ENCODE peak calls at places on chromosomes 6 and 20, in nine cellular contexts. J is NCI-H146; S is pons; G is AG08396; E is effector CD4-positive, alpha-beta T cell; T is NCI-H774; F is T-helper 1 cell; Y is MCF 10A; I is progenitor cell of endocrine pancreas. O is an unnamed sample.

GRCh38 chr6:829646-830045 is 136.7 kb upstream of the EXOC2 start:
- DNase-seq in J (no peak), S (no peak), G (no peak), E (no peak), T (no peak), F (no peak), Y (no peak), I (no peak), O (no peak)

GRCh38 chr6:31004285-31004684 is 6.0 kb upstream of the MUC22 start:
- DNase-seq in J (no peak), S (no peak), G (no peak), E (no peak), T (no peak), F (no peak), Y (no peak), I (no peak), O (no peak)

GRCh38 chr6:43267619-43268347 is 24.5 kb downstream of the TTBK1 start:
- DNase-seq in J (peak), S (no peak), G (no peak), E (no peak), T (no peak), F (no peak), Y (no peak), I (no peak), O (no peak)

GRCh38 chr20:22453244-22454080 is 130.9 kb downstream of the FOXA2 start:
- DNase-seq in J (peak), S (peak), G (no peak), E (no peak), T (peak), F (no peak), Y (peak), I (no peak), O (no peak)

GRCh38 chr6:120056085-120056484 is 706.5 kb upstream of the MAN1A1 start:
- DNase-seq in J (no peak), S (no peak), G (no peak), E (no peak), T (no peak), F (peak), Y (peak), I (no peak), O (no peak)

GRCh38 chr6:123589317-123589716 is 47.4 kb downstream of the TRDN start:
- DNase-seq in J (no peak), S (no peak), G (no peak), E (no peak), T (no peak), F (no peak), Y (no peak), I (no peak), O (no peak)

GRCh38 chr20:38152175-38153010 is 12.7 kb downstream of the TGM2 start:
- DNase-seq in J (no peak), S (no peak), G (peak), E (no peak), T (no peak), F (peak), Y (peak), I (no peak), O (peak)

GRCh38 chr6:139240161-139241010 is 51.4 kb downstream of the TXLNB start:
- DNase-seq in J (no peak), S (no peak), G (peak), E (no peak), T (peak), F (no peak), Y (peak), I (no peak), O (no peak)

GRCh38 chr20:25178563-25179438 is 16.7 kb upstream of the ENTPD6 start:
- DNase-seq in J (peak), S (peak), G (peak), E (no peak), T (peak), F (peak), Y (peak), I (no peak), O (no peak)

GRCh38 chr6:77883849-77884248 is 231.0 kb downstream of the MEI4 start:
- DNase-seq in J (no peak), S (no peak), G (no peak), E (no peak), T (no peak), F (no peak), Y (peak), I (no peak), O (no peak)

GRCh38 chr6:93417421-93417996 is 1.9 kb downstream of the EPHA7 start:
- DNase-seq in J (peak), S (peak), G (peak), E (no peak), T (peak), F (no peak), Y (no peak), I (no peak), O (no peak)

GRCh38 chr6:26126394-26127221 is 39.4 kb downstream of the HFE start:
- DNase-seq in J (peak), S (no peak), G (no peak), E (no peak), T (no peak), F (peak), Y (no peak), I (no peak), O (no peak)

GRCh38 chr6:110878751-110879539 is 4.4 kb downstream of the AMD1 start:
- DNase-seq in J (no peak), S (peak), G (peak), E (peak), T (no peak), F (peak), Y (peak), I (no peak), O (peak)

GRCh38 chr6:170086639-170087420 is 204.0 kb downstream of the DLL1 start:
- DNase-seq in J (no peak), S (no peak), G (no peak), E (no peak), T (no peak), F (no peak), Y (no peak), I (no peak), O (no peak)

GRCh38 chr20:7392551-7392950 is 547.7 kb downstream of the HAO1 start:
- DNase-seq in J (peak), S (peak), G (no peak), E (no peak), T (no peak), F (no peak), Y (no peak), I (no peak), O (no peak)

GRCh38 chr6:145142958-145143357 is 592.4 kb downstream of the EPM2A start:
- DNase-seq in J (no peak), S (no peak), G (no peak), E (no peak), T (no peak), F (no peak), Y (no peak), I (no peak), O (no peak)

GRCh38 chr6:100210138-100210872 is 216.3 kb upstream of the MCHR2 start:
- DNase-seq in J (peak), S (no peak), G (no peak), E (no peak), T (peak), F (no peak), Y (no peak), I (no peak), O (peak)

GRCh38 chr6:54515713-54516112 is 207.5 kb downstream of the TINAG start:
- DNase-seq in J (no peak), S (no peak), G (no peak), E (no peak), T (no peak), F (no peak), Y (no peak), I (no peak), O (no peak)

GRCh38 chr20:47354388-47354709 is 2.1 kb downstream of the ZMYND8 start:
- DNase-seq in J (no peak), S (no peak), G (no peak), E (no peak), T (no peak), F (no peak), Y (no peak), I (no peak), O (no peak)

GRCh38 chr20:57342829-57343228 is 8.2 kb upstream of the RAE1 start:
- DNase-seq in J (no peak), S (no peak), G (no peak), E (no peak), T (no peak), F (no peak), Y (no peak), I (no peak), O (no peak)

GRCh38 chr20:14310977-14311654 is 26.3 kb downstream of the FLRT3 start:
- DNase-seq in J (no peak), S (no peak), G (no peak), E (no peak), T (no peak), F (no peak), Y (no peak), I (no peak), O (no peak)

GRCh38 chr6:107786179-107786578 is 37.9 kb downstream of the SCML4 start:
- DNase-seq in J (no peak), S (no peak), G (no peak), E (no peak), T (no peak), F (peak), Y (no peak), I (no peak), O (no peak)

GRCh38 chr6:113015249-113015648 is 668.1 kb downstream of the RFPL4B start:
- DNase-seq in J (no peak), S (no peak), G (peak), E (no peak), T (no peak), F (no peak), Y (peak), I (no peak), O (no peak)

GRCh38 chr6:167917755-167918154 is 79.7 kb upstream of the KIF25 start:
- DNase-seq in J (no peak), S (no peak), G (no peak), E (no peak), T (no peak), F (no peak), Y (no peak), I (no peak), O (no peak)

GRCh38 chr20:56519551-56519950 is 5.0 kb upstream of the FAM209A start:
- DNase-seq in J (no peak), S (no peak), G (no peak), E (no peak), T (no peak), F (no peak), Y (no peak), I (no peak), O (no peak)

GRCh38 chr6:30107756-30108155 is 5.1 kb downstream of the TRIM31 start:
- DNase-seq in J (no peak), S (no peak), G (no peak), E (no peak), T (no peak), F (no peak), Y (peak), I (no peak), O (no peak)

O was measured in glutamatergic neuron.